ENCODE peak calls at places on chromosomes 12 and 14, in nine cellular contexts. H, R, O, U, B, Y, W, E and N are unnamed samples. For H3K4me1, the result is how much of the 10 kb centered on the place peaks cover.

GRCh38 chr14:92978229-92979021 is 55.5 kb downstream of the CHGA start:
- DNase-seq in H (no peak), R (no peak), O (no peak), U (no peak), B (no peak), Y (no peak), W (no peak), E (no peak), N (no peak)

GRCh38 chr12:52199294-52199920 is 7.6 kb upstream of the KRT80 start:
- DNase-seq in H (no peak), R (no peak), O (no peak), U (no peak), B (no peak), Y (no peak), W (peak), E (no peak), N (no peak)

GRCh38 chr12:112570096-112570495 is 151.3 kb downstream of the PTPN11 start:
- DNase-seq in H (no peak), R (no peak), O (no peak), U (no peak), B (no peak), Y (no peak), W (no peak), E (no peak), N (no peak)

GRCh38 chr12:6552140-6552551 is 3.7 kb downstream of the IFFO1 start:
- DNase-seq in H (no peak), R (no peak), O (no peak), U (no peak), B (peak), Y (no peak), W (peak), E (no peak), N (peak)

GRCh38 chr12:43835264-43835655 is 621 bp upstream of the TMEM117 start:
- DNase-seq in H (no peak), R (no peak), O (no peak), U (no peak), B (peak), Y (no peak), W (no peak), E (no peak), N (no peak)

GRCh38 chr12:79547735-79548347 is 142.9 kb downstream of the PAWR start:
- DNase-seq in H (no peak), R (peak), O (no peak), U (no peak), B (peak), Y (peak), W (peak), E (no peak), N (no peak)

GRCh38 chr12:53056296-53056695 is 6.4 kb downstream of the TNS2 start:
- DNase-seq in H (no peak), R (no peak), O (no peak), U (no peak), B (no peak), Y (no peak), W (no peak), E (no peak), N (no peak)

GRCh38 chr12:120100630-120101029 is 15.9 kb downstream of the RAB35 start:
- DNase-seq in H (no peak), R (no peak), O (no peak), U (peak), B (peak), Y (no peak), W (peak), E (peak), N (peak)

GRCh38 chr12:6042447-6042846 is 82.0 kb downstream of the VWF start:
- DNase-seq in H (no peak), R (no peak), O (no peak), U (no peak), B (no peak), Y (no peak), W (no peak), E (no peak), N (no peak)

GRCh38 chr12:89775336-89776005 is 66.8 kb upstream of the ATP2B1 start:
- DNase-seq in H (no peak), R (no peak), O (no peak), U (no peak), B (peak), Y (no peak), W (no peak), E (no peak), N (no peak)

GRCh38 chr12:120474092-120474960 is 4.8 kb upstream of the SRSF9 start:
- DNase-seq in H (no peak), R (no peak), O (no peak), U (no peak), B (peak), Y (no peak), W (no peak), E (no peak), N (no peak)

GRCh38 chr14:49962616-49963015 is 69.7 kb downstream of the ARF6 start:
- DNase-seq in H (no peak), R (no peak), O (peak), U (no peak), B (peak), Y (peak), W (no peak), E (no peak), N (no peak)

GRCh38 chr12:89389755-89390661 is 37.7 kb upstream of the DUSP6 start:
- DNase-seq in H (no peak), R (no peak), O (no peak), U (no peak), B (peak), Y (peak), W (no peak), E (no peak), N (no peak)

GRCh38 chr12:102596687-102597086 is 116.3 kb upstream of the IGF1 start:
- DNase-seq in H (no peak), R (no peak), O (no peak), U (no peak), B (no peak), Y (no peak), W (no peak), E (no peak), N (no peak)

GRCh38 chr12:92465786-92466185 is 237.0 kb upstream of the PLEKHG7 start:
- DNase-seq in H (no peak), R (no peak), O (no peak), U (no peak), B (no peak), Y (no peak), W (no peak), E (no peak), N (no peak)
- H3K4me3 ChIP-seq in H (no peak), R (no peak), O (no peak), U (no peak), B (no peak), Y (no peak), W (no peak), E (no peak), N (no peak)

GRCh38 chr14:89619616-89620273 is 202.7 kb upstream of the FOXN3 start:
- DNase-seq in H (no peak), R (no peak), O (no peak), U (no peak), B (no peak), Y (no peak), W (no peak), E (no peak), N (no peak)
- H3K4me1 ChIP-seq in H (under half), R (under half), O (under half), U (under half), B (under half), Y (under half), W (under half), E (under half), N (under half)

GRCh38 chr14:74610199-74610865 is 1.7 kb downstream of the LTBP2 start:
- DNase-seq in H (no peak), R (no peak), O (no peak), U (no peak), B (no peak), Y (no peak), W (no peak), E (no peak), N (no peak)

GRCh38 chr14:74611672-74612345 is at the start of gene LTBP2:
- DNase-seq in H (peak), R (no peak), O (no peak), U (no peak), B (peak), Y (no peak), W (no peak), E (no peak), N (peak)

GRCh38 chr14:74610866-74611671 is 968 bp downstream of the LTBP2 start:
- DNase-seq in H (no peak), R (no peak), O (no peak), U (no peak), B (peak), Y (no peak), W (no peak), E (no peak), N (no peak)

GRCh38 chr14:74613211-74613914 is 1.3 kb upstream of the LTBP2 start:
- DNase-seq in H (no peak), R (no peak), O (no peak), U (no peak), B (no peak), Y (no peak), W (no peak), E (no peak), N (no peak)

DNA sequence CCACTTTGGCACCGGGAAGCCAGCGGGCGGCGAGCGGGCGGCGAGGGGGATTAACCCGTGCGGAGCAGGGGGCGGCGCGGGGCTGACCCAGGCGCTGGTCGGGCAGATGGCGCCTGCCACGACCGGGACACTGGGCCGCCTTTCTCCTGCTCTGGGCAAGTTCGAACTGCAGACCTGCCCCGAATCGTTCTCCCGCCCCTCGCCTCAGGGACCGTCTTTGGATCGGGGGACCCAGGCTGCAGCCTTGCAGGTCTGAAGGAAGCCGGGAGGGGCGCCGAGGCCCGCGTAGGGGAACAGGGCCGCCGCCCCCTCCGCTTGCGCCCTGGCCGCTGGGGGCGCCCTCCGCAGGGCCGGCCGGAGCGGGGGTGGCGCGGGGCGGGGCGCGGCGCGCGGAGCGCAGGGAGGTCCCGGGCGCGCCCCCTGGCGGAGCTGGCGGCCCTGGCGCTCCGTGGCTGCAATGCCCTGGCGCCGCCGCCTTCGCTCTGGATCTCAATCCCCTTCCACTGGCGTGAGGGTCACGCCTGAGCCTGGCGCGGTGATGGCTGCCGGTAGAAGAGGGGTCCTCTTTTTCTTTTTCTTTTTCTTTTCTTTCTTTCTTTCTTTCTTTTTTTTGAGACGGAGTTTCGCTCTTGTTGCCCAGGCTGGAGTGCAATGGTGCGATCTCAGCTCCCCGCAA is 447 bp upstream of the LTBP2 start:
- DNase-seq in H (peak), R (peak), O (peak), U (no peak), B (peak), Y (peak), W (peak), E (no peak), N (peak)
- H3K4me3 ChIP-seq in H (peak), R (peak), O (no peak), U (peak), B (peak), Y (peak), W (peak), E (peak), N (peak)

DNA sequence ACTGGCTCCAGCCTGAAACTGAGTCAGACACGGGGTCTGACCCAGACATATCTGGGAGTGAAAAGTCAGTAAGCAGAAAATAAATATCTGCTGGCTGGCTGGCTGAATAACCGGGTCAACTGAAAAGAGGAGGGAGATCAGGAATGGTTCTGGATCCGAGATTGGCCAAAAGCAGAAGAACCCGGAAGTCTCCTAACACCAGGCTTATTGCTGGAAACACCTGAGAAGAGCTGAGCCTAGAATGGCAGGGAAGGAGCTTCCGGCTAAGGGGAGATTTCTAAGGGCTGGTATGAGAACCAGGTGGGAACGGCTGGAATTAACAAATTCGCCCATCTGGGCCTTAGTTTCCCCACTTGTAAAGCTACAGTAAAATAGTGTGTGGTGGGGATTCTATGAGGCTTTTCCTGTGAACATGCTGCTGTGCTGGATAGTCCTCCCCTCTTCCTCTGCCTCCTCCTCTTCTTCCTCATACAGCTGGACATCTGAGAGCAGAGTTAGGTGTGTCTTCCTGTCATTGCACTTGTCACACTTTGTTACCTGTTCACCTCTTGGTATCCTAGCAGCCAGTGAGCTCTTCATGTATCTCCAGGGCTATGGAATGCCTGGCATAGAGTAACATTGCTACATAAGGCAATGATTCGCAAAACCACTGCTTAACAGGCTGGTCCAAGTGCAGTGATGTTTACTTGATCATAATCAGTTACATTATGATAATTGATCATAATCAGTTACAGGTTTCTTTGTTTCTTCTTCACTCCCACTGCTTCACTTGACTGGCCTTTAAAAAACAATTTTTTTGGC is 2.0 kb upstream of the SHMT2 start:
- DNase-seq in H (no peak), R (no peak), O (no peak), U (no peak), B (no peak), Y (no peak), W (no peak), E (no peak), N (no peak)
- H3K4me1 ChIP-seq in H (half or more), R (under half), O (under half), U (under half), B (under half), Y (under half), W (under half), E (under half), N (under half)

DNA sequence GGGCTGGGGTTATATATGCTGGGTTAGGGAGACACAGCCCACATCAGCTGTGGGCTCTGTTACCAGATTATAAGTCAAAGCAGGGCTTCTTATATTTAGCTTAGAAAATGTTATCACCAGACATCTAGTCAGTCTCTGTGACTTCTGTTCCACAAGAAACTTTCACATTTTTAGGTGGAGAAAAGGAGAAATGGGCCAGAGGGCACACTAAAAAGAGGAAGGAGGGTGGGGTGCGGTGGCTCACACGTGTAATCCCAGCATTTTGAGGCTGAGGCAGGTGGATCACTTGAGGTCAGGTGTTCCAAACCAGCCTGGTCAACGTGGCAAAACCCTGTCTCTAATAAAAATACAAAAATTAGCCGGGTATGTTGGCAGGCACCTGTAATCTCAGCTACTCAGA is 28.0 kb upstream of the SLC38A1 start:
- DNase-seq in H (no peak), R (no peak), O (no peak), U (no peak), B (no peak), Y (no peak), W (no peak), E (no peak), N (no peak)
- H3K4me3 ChIP-seq in H (no peak), R (no peak), O (no peak), U (no peak), B (no peak), Y (no peak), W (no peak), E (no peak), N (no peak)